ENCODE peak calls at places on chromosomes 6 and 20, in five cellular contexts. One of them, this sample, is unnamed.
A peak's percentile ranks its signal among the peaks of the same experiment; 100 is the strongest.

GRCh38 chr6:43887906-43888683 is 118.1 kb downstream of the VEGFA start:
- DNase-seq in ascending aorta: no peak
- DNase-seq in RWPE2: no peak
- DNase-seq in pancreas: no peak
- DNase-seq in epithelial cell of proximal tubule: no peak
- DNase-seq in this sample: no peak

GRCh38 chr6:42403415-42403814 is 48.3 kb downstream of the TRERF1 start:
- DNase-seq in ascending aorta: no peak
- DNase-seq in RWPE2: peak; percentile 77
- DNase-seq in pancreas: no peak
- DNase-seq in epithelial cell of proximal tubule: no peak
- DNase-seq in this sample: no peak

GRCh38 chr6:82521369-82521768 is 157.8 kb downstream of the TPBG start:
- DNase-seq in ascending aorta: no peak
- DNase-seq in RWPE2: no peak
- DNase-seq in pancreas: no peak
- DNase-seq in epithelial cell of proximal tubule: no peak
- DNase-seq in this sample: no peak

GRCh38 chr20:20138301-20139064 is 86.2 kb downstream of the CFAP61 start:
- DNase-seq in ascending aorta: no peak
- DNase-seq in RWPE2: no peak
- DNase-seq in pancreas: no peak
- DNase-seq in epithelial cell of proximal tubule: no peak
- DNase-seq in this sample: no peak

GRCh38 chr20:52105573-52106422 is 85.8 kb downstream of the ZFP64 start:
- DNase-seq in ascending aorta: no peak
- DNase-seq in RWPE2: peak; percentile 87
- DNase-seq in pancreas: no peak
- DNase-seq in epithelial cell of proximal tubule: no peak
- DNase-seq in this sample: no peak

GRCh38 chr20:56439784-56440291 is 27.8 kb downstream of the CASS4 start:
- DNase-seq in ascending aorta: no peak
- DNase-seq in RWPE2: peak; percentile 69
- DNase-seq in pancreas: no peak
- DNase-seq in epithelial cell of proximal tubule: no peak
- DNase-seq in this sample: no peak

GRCh38 chr20:17710379-17711305 is 10.9 kb downstream of the BANF2 start:
- DNase-seq in ascending aorta: no peak
- DNase-seq in RWPE2: no peak
- DNase-seq in pancreas: peak; percentile 34
- DNase-seq in epithelial cell of proximal tubule: no peak
- DNase-seq in this sample: no peak

GRCh38 chr6:102766946-102767345 is 1373.4 kb downstream of the GRIK2 start:
- DNase-seq in ascending aorta: no peak
- DNase-seq in RWPE2: no peak
- DNase-seq in pancreas: no peak
- DNase-seq in epithelial cell of proximal tubule: no peak
- DNase-seq in this sample: no peak

GRCh38 chr20:40532103-40532502 is 156.9 kb downstream of the MAFB start:
- DNase-seq in ascending aorta: no peak
- DNase-seq in RWPE2: no peak
- DNase-seq in pancreas: no peak
- DNase-seq in epithelial cell of proximal tubule: no peak
- DNase-seq in this sample: no peak

DNA sequence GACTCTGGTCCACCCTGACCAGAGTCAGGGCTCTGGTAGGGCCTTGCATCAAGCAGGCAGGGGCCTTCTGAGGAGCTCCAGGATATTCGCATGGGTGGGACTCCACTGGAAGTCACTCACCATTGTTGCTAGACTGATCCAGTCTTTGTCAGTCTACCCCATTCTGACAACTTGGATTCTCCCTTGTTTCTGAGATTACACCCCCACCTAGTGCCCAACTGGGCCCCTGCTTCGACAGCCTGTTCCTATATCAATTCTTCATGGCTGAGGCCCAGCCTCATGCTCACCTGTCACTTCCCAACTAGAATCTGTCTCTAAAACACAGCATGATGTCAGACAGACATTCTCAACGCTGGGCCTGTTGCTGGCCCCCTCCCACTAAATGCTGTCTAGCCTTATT is 5.2 kb downstream of the SLC35D3 start:
- DNase-seq in ascending aorta: no peak
- DNase-seq in RWPE2: no peak
- DNase-seq in pancreas: peak; percentile 17
- DNase-seq in epithelial cell of proximal tubule: no peak
- DNase-seq in this sample: no peak
- TF ChIP-seq CTCF in ascending aorta: no peak
- TF ChIP-seq CTCF in RWPE2: peak; percentile 40
- TF ChIP-seq CTCF in pancreas: no peak
- TF ChIP-seq CTCF in epithelial cell of proximal tubule: peak; percentile 40
- TF ChIP-seq CTCF in this sample: no peak

GRCh38 chr20:60037120-60037499 is 78.9 kb downstream of the CDH26 start:
- DNase-seq in ascending aorta: no peak
- DNase-seq in RWPE2: peak; percentile 80
- DNase-seq in pancreas: no peak
- DNase-seq in epithelial cell of proximal tubule: no peak
- DNase-seq in this sample: no peak
- TF ChIP-seq CTCF in ascending aorta: no peak
- TF ChIP-seq CTCF in RWPE2: peak; percentile 26
- TF ChIP-seq CTCF in pancreas: no peak
- TF ChIP-seq CTCF in epithelial cell of proximal tubule: peak; percentile 44
- TF ChIP-seq CTCF in this sample: no peak

DNA sequence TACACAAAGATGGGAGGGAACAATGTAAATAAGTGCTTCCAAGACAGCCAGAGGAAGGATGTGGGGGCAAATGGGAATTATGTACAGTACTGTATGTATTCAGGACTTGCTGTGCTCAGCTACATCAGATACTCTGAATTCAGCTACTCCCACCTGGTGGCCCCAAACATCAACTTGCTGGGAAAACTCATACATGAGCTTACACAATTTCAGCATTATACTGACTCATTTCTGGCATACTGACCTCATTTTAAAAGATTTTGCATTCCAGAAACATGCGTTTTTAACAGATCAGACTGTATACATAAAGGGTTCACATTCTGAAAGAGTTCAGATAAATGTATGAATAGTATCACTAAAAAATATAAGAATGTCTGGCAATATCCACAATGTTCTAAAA is 59.7 kb downstream of the GPX5 start:
- DNase-seq in ascending aorta: no peak
- DNase-seq in RWPE2: no peak
- DNase-seq in pancreas: no peak
- DNase-seq in epithelial cell of proximal tubule: no peak
- DNase-seq in this sample: no peak
- TF ChIP-seq CTCF in ascending aorta: no peak
- TF ChIP-seq CTCF in RWPE2: peak; percentile 49
- TF ChIP-seq CTCF in pancreas: no peak
- TF ChIP-seq CTCF in epithelial cell of proximal tubule: peak; percentile 34
- TF ChIP-seq CTCF in this sample: no peak

GRCh38 chr6:17042422-17043147 is 59.3 kb upstream of the STMND1 start:
- DNase-seq in ascending aorta: no peak
- DNase-seq in RWPE2: no peak
- DNase-seq in pancreas: peak; percentile 48
- DNase-seq in epithelial cell of proximal tubule: peak; percentile 23
- DNase-seq in this sample: no peak
- TF ChIP-seq CTCF in ascending aorta: no peak
- TF ChIP-seq CTCF in RWPE2: peak; percentile 52
- TF ChIP-seq CTCF in pancreas: peak; percentile 17
- TF ChIP-seq CTCF in epithelial cell of proximal tubule: peak; percentile 44
- TF ChIP-seq CTCF in this sample: no peak

DNA sequence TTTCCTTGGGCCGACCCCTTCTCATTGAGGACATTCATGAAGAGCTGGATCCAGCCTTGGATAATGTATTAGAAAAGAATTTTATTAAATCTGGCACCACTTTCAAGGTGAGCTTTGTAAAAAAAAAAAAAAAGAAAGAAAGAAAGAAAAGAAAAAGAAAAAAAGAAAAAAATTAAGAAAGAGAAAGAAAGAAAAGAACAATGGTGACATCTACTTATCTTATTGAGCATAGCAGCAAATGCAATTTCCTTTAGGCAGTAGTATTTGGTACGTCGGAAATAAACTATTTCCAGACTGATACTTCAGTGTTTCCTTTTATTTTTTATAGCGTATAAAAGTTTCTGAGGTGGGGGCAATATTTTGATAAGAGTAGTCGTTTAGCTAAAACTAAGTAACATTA is 119.0 kb upstream of the GLP1R start:
- DNase-seq in ascending aorta: no peak
- DNase-seq in RWPE2: no peak
- DNase-seq in pancreas: no peak
- DNase-seq in epithelial cell of proximal tubule: no peak
- DNase-seq in this sample: no peak
- TF ChIP-seq CTCF in ascending aorta: no peak
- TF ChIP-seq CTCF in RWPE2: peak; percentile 10
- TF ChIP-seq CTCF in pancreas: no peak
- TF ChIP-seq CTCF in epithelial cell of proximal tubule: no peak
- TF ChIP-seq CTCF in this sample: no peak

GRCh38 chr20:57465943-57466342 is 59.0 kb downstream of the CTCFL start:
- DNase-seq in ascending aorta: no peak
- DNase-seq in RWPE2: no peak
- DNase-seq in pancreas: no peak
- DNase-seq in epithelial cell of proximal tubule: no peak
- DNase-seq in this sample: no peak
- TF ChIP-seq CTCF in ascending aorta: no peak
- TF ChIP-seq CTCF in RWPE2: peak; percentile 28
- TF ChIP-seq CTCF in pancreas: no peak
- TF ChIP-seq CTCF in epithelial cell of proximal tubule: peak; percentile 18
- TF ChIP-seq CTCF in this sample: peak; percentile 32

DNA sequence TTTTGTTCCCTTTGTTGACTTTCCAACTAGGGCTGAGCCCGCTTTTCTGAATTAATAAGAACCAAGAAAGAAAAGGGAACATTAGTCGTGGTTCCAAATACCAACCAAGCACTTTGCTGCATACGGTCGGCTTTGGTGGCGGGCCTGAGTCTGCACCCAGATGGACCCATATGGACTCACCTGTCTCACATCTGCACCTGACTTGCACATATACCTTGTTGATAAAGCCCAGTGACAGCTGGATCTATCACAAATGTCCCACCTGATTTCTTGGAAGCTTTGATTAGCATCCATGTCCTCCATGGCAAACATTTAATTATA is 39.0 kb downstream of the TPD52L1 start:
- DNase-seq in ascending aorta: no peak
- DNase-seq in RWPE2: no peak
- DNase-seq in pancreas: no peak
- DNase-seq in epithelial cell of proximal tubule: no peak
- DNase-seq in this sample: no peak
- TF ChIP-seq CTCF in ascending aorta: no peak
- TF ChIP-seq CTCF in RWPE2: peak; percentile 46
- TF ChIP-seq CTCF in pancreas: peak; percentile 4
- TF ChIP-seq CTCF in epithelial cell of proximal tubule: no peak
- TF ChIP-seq CTCF in this sample: peak; percentile 30

DNA sequence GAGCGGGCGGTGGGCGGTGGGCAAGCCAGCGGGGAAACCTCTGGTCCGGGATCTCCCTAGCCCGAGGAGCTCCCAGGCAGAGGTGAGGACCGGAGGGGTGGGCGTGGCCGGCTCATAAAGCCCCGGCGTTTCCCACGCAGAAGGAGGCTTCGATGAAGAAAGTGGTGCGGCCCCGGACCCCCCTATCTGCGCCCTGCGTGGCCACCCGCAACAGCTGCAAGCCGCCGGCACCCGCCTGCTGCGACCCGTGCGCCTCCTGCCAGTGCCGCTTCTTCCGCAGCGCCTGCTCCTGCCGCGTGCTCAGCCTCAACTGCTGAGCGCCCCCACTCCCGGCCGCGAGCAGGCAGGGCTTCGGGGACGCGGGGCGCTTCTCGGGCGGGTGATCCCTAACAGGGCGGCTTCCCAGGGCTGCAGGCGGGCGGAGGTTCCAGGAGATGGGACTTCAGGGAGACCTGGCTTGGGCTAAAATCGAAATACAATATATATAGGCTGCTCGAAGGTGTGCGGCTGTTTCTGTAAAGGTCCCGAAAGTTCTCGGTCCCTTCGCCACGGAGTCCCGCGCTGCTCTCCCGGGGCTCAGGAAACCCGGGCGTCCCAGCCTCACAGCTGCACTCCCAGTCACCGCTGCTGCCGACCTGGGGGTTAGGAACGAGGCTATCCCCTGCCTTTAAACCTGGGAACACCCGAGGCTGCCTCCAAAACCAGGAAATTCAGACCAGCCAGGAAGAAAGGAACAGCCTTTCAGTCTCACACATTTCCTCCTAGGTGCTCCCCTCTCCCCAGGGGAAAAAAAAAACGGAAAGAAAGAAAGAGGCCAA is 27.8 kb downstream of the ASIP start:
- DNase-seq in ascending aorta: no peak
- DNase-seq in RWPE2: no peak
- DNase-seq in pancreas: no peak
- DNase-seq in epithelial cell of proximal tubule: no peak
- DNase-seq in this sample: no peak
- TF ChIP-seq CTCF in ascending aorta: no peak
- TF ChIP-seq CTCF in RWPE2: no peak
- TF ChIP-seq CTCF in pancreas: no peak
- TF ChIP-seq CTCF in epithelial cell of proximal tubule: no peak
- TF ChIP-seq CTCF in this sample: no peak

DNA sequence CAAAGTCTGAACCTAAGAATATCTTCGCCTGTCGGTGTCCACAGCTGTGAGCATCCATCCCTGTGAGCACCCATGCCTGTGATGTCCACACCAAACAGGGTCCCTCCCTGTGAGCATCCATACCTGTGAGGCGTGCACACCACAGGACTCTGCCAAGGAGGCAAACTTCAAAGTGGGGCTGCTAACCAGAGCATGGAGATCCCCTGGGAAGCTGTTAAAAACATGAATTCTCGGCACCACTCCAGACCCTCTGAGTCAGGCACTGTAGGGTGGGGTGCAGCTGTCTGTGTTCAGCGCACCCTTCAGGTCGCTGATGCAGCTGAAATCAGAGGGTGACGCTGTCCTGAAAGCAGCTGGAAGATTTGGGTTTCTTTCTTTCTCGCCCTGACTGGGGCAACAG is 85.4 kb upstream of the NXT1 start:
- DNase-seq in ascending aorta: no peak
- DNase-seq in RWPE2: no peak
- DNase-seq in pancreas: no peak
- DNase-seq in epithelial cell of proximal tubule: no peak
- DNase-seq in this sample: no peak
- TF ChIP-seq CTCF in ascending aorta: no peak
- TF ChIP-seq CTCF in RWPE2: no peak
- TF ChIP-seq CTCF in pancreas: no peak
- TF ChIP-seq CTCF in epithelial cell of proximal tubule: no peak
- TF ChIP-seq CTCF in this sample: no peak

GRCh38 chr20:560680-561079 is 17.1 kb upstream of the CSNK2A1 start:
- DNase-seq in ascending aorta: no peak
- DNase-seq in RWPE2: no peak
- DNase-seq in pancreas: no peak
- DNase-seq in epithelial cell of proximal tubule: no peak
- DNase-seq in this sample: no peak
- TF ChIP-seq CTCF in ascending aorta: no peak
- TF ChIP-seq CTCF in RWPE2: no peak
- TF ChIP-seq CTCF in pancreas: no peak
- TF ChIP-seq CTCF in epithelial cell of proximal tubule: peak; percentile 46
- TF ChIP-seq CTCF in this sample: no peak

This sample was measured in mesothelial cell of epicardium.